ENCODE peak calls at places on chromosomes 4 and X, in six cellular contexts. D is AG09309, A is fibroblast of lung, L is bronchial epithelial cell, R is AG04450, K is lung. E is an unnamed sample.
A peak's percentile ranks its signal among the peaks of the same experiment; 100 is the strongest.

GRCh38 chrX:55450259-55450658 is 1.7 kb upstream of the MAGEH1 start:
- DNase-seq in D (no peak), A (peak; percentile 24), L (no peak), R (no peak), K (no peak), E (no peak)

GRCh38 chr4:34619531-34620109 is 1624.7 kb downstream of the ARAP2 start:
- DNase-seq in D (no peak), A (peak; percentile 61), L (peak; percentile 17), R (no peak), K (no peak), E (no peak)

GRCh38 chrX:20252392-20253231 is 14.1 kb downstream of the RPS6KA3 start:
- DNase-seq in D (no peak), A (peak; percentile 56), L (peak; percentile 54), R (no peak), K (peak; percentile 70), E (no peak)

GRCh38 chr4:130172156-130172555 is 1076.2 kb downstream of the C4orf33 start:
- DNase-seq in D (no peak), A (no peak), L (no peak), R (no peak), K (no peak), E (no peak)

GRCh38 chr4:35925806-35926205 is 318.5 kb downstream of the ARAP2 start:
- DNase-seq in D (no peak), A (no peak), L (no peak), R (no peak), K (no peak), E (no peak)

GRCh38 chrX:8455600-8455999 is 9.0 kb upstream of the VCX3B start:
- DNase-seq in D (no peak), A (no peak), L (peak; percentile 7), R (no peak), K (no peak), E (no peak)

GRCh38 chr4:149961876-149962597 is 116.2 kb upstream of the DCLK2 start:
- DNase-seq in D (no peak), A (peak; percentile 62), L (peak; percentile 60), R (peak; percentile 13), K (no peak), E (peak; percentile 15)

GRCh38 chr4:97235516-97235915 is 907.8 kb downstream of the STPG2 start:
- DNase-seq in D (no peak), A (no peak), L (no peak), R (no peak), K (no peak), E (no peak)

GRCh38 chrX:85590638-85591037 is 211.2 kb upstream of the POF1B start:
- DNase-seq in D (no peak), A (no peak), L (peak; percentile 49), R (no peak), K (no peak), E (no peak)

GRCh38 chr4:168451744-168452394 is 28.4 kb downstream of the DDX60L start:
- DNase-seq in D (no peak), A (peak; percentile 63), L (peak; percentile 95), R (no peak), K (no peak), E (no peak)

GRCh38 chr4:108350332-108350731 is 181.6 kb upstream of the LEF1 start:
- DNase-seq in D (no peak), A (no peak), L (no peak), R (no peak), K (no peak), E (no peak)

GRCh38 chr4:537436-538264 is 38.4 kb downstream of the TMEM271 start:
- DNase-seq in D (no peak), A (no peak), L (no peak), R (no peak), K (no peak), E (no peak)

GRCh38 chr4:114192854-114193253 is 213.4 kb upstream of the ARSJ start:
- DNase-seq in D (no peak), A (no peak), L (no peak), R (no peak), K (no peak), E (no peak)

GRCh38 chrX:12681047-12681446 is 110.2 kb upstream of the PRPS2 start:
- DNase-seq in D (no peak), A (no peak), L (no peak), R (no peak), K (no peak), E (no peak)

GRCh38 chrX:48521353-48522243 is at the start of gene EBP:
- DNase-seq in D (peak; percentile 27), A (peak; percentile 84), L (peak; percentile 83), R (peak; percentile 37), K (peak; percentile 92), E (peak; percentile 34)

GRCh38 chr4:74623041-74623440 is 171.3 kb downstream of the BTC start:
- DNase-seq in D (no peak), A (peak; percentile 85), L (peak; percentile 45), R (no peak), K (no peak), E (no peak)

GRCh38 chrX:29299689-29300088 is 712.4 kb downstream of the IL1RAPL1 start:
- DNase-seq in D (no peak), A (peak; percentile 20), L (peak; percentile 15), R (no peak), K (no peak), E (no peak)

GRCh38 chrX:12988797-12989196 is 13.9 kb downstream of the TMSB4X start:
- DNase-seq in D (no peak), A (peak; percentile 62), L (peak; percentile 85), R (no peak), K (peak; percentile 68), E (no peak)

GRCh38 chrX:13545731-13546130 is 23.7 kb upstream of the EGFL6 start:
- DNase-seq in D (no peak), A (no peak), L (no peak), R (no peak), K (no peak), E (no peak)

GRCh38 chrX:40121618-40122017 is 23.9 kb upstream of the BCOR start:
- DNase-seq in D (no peak), A (no peak), L (no peak), R (no peak), K (no peak), E (no peak)
- TF ChIP-seq CTCF in D (no peak), A (no peak), L (no peak), R (no peak), K (no peak), E (no peak)

DNA sequence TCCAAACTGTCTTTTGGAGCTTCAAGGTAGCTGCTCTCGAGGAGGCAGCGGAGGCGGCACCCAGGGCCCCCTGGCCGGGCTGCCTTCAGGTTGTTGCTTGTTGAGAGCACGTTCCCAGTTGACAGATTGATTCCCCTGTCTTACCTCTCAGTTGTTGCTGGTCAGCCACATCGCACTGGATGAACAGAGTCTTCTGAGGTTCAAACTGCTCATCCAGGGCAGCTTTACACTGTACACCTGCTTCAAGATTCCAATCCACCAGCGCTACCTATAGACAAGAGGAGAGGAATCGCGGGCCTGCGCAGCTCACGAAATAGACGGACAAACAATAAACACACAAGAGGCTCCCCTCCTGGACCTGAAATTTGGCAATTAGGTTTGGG is 497 bp downstream of the HPGD start:
- DNase-seq in D (no peak), A (no peak), L (peak; percentile 35), R (no peak), K (peak; percentile 30), E (no peak)
- TF ChIP-seq CTCF in D (no peak), A (no peak), L (peak; percentile 27), R (no peak), K (no peak), E (no peak)

DNA sequence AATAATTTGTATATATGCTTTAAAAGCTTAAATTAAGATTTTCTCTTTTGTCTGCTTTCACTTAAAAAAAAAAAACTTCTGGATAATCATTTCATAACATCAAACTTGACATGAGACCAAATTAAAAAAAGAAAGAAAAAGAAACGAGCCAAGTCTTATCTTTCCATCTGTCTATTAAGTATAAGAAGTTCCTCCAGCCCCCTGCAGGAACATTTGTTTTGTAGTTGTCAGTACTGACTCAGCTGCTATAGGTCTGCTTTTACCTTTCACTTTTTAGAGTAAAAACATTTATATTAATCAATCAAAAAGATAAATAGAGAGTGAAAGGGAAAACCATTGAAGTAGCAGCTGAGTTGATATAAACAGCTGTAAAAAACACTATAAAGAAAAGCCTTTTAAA is 46.2 kb downstream of the CCDC158 start:
- DNase-seq in D (no peak), A (no peak), L (peak; percentile 3), R (no peak), K (no peak), E (no peak)
- TF ChIP-seq CTCF in D (no peak), A (no peak), L (no peak), R (no peak), K (no peak), E (no peak)

GRCh38 chrX:21839334-21840198 is at the start of gene MBTPS2:
- DNase-seq in D (peak; percentile 70), A (peak; percentile 93), L (peak; percentile 65), R (peak; percentile 81), K (peak; percentile 81), E (peak; percentile 81)
- TF ChIP-seq CTCF in D (peak; percentile 27), A (no peak), L (peak; percentile 3), R (peak; percentile 15), K (no peak), E (peak; percentile 26)

E was measured in AG09319.